ENCODE peak calls at places on chromosome X, in eight cellular contexts. One of them, this sample, is unnamed.

GRCh38 chrX:24828147-24828546 is 134.4 kb downstream of the POLA1 start:
- DNase-seq in AG08395: no peak
- DNase-seq in PC-3: no peak
- DNase-seq in putamen: no peak
- DNase-seq in chondrocyte: no peak
- DNase-seq in B cell: no peak
- DNase-seq in astrocyte of the cerebellum: no peak
- DNase-seq in smooth muscle cell of the brain vasculature: no peak
- DNase-seq in this sample: no peak

GRCh38 chrX:41445781-41446358 is 1.3 kb upstream of the NYX start:
- DNase-seq in AG08395: no peak
- DNase-seq in PC-3: peak
- DNase-seq in putamen: no peak
- DNase-seq in chondrocyte: no peak
- DNase-seq in B cell: no peak
- DNase-seq in astrocyte of the cerebellum: no peak
- DNase-seq in smooth muscle cell of the brain vasculature: no peak
- DNase-seq in this sample: peak

GRCh38 chrX:115413246-115413878 is 123.8 kb downstream of the LUZP4 start:
- DNase-seq in AG08395: no peak
- DNase-seq in PC-3: peak
- DNase-seq in putamen: no peak
- DNase-seq in chondrocyte: no peak
- DNase-seq in B cell: no peak
- DNase-seq in astrocyte of the cerebellum: no peak
- DNase-seq in smooth muscle cell of the brain vasculature: peak
- DNase-seq in this sample: no peak

GRCh38 chrX:7926914-7927258 is 327 bp downstream of the PNPLA4 start:
- DNase-seq in AG08395: no peak
- DNase-seq in PC-3: no peak
- DNase-seq in putamen: no peak
- DNase-seq in chondrocyte: no peak
- DNase-seq in B cell: no peak
- DNase-seq in astrocyte of the cerebellum: no peak
- DNase-seq in smooth muscle cell of the brain vasculature: no peak
- DNase-seq in this sample: no peak

GRCh38 chrX:12770440-12770839 is 20.8 kb upstream of the PRPS2 start:
- DNase-seq in AG08395: peak
- DNase-seq in PC-3: peak
- DNase-seq in putamen: no peak
- DNase-seq in chondrocyte: no peak
- DNase-seq in B cell: no peak
- DNase-seq in astrocyte of the cerebellum: no peak
- DNase-seq in smooth muscle cell of the brain vasculature: no peak
- DNase-seq in this sample: no peak

GRCh38 chrX:118727686-118728339 is 407 bp downstream of the IL13RA1 start:
- DNase-seq in AG08395: peak
- DNase-seq in PC-3: peak
- DNase-seq in putamen: no peak
- DNase-seq in chondrocyte: no peak
- DNase-seq in B cell: no peak
- DNase-seq in astrocyte of the cerebellum: no peak
- DNase-seq in smooth muscle cell of the brain vasculature: no peak
- DNase-seq in this sample: no peak

GRCh38 chrX:150512426-150512825 is 56.0 kb upstream of the MTM1 start:
- DNase-seq in AG08395: no peak
- DNase-seq in PC-3: no peak
- DNase-seq in putamen: no peak
- DNase-seq in chondrocyte: no peak
- DNase-seq in B cell: no peak
- DNase-seq in astrocyte of the cerebellum: no peak
- DNase-seq in smooth muscle cell of the brain vasculature: no peak
- DNase-seq in this sample: peak

GRCh38 chrX:152960115-152960514 is 33.8 kb downstream of the PNMA5 start:
- DNase-seq in AG08395: no peak
- DNase-seq in PC-3: peak
- DNase-seq in putamen: no peak
- DNase-seq in chondrocyte: no peak
- DNase-seq in B cell: no peak
- DNase-seq in astrocyte of the cerebellum: no peak
- DNase-seq in smooth muscle cell of the brain vasculature: no peak
- DNase-seq in this sample: no peak

This sample was measured in osteoblast.